ENCODE peak calls at places on chromosomes 1 and 21, in ten cellular contexts. I, A, F, L, E, S, T, J, P and C are unnamed samples.

GRCh38 chr1:2055911-2056575 is 5.8 kb downstream of the PRKCZ start:
- DNase-seq in L (no peak), J (no peak), I (no peak), P (no peak), T (no peak), F (no peak), S (no peak), E (no peak), A (no peak), C (no peak)

GRCh38 chr1:209896346-209896745 is 41.7 kb upstream of the SYT14 start:
- DNase-seq in A (no peak), S (no peak), T (no peak), E (no peak), J (no peak), L (no peak), P (no peak), F (no peak), I (no peak), C (no peak)

GRCh38 chr1:115077286-115077983 is 11.9 kb downstream of the TSPAN2 start:
- DNase-seq in F (no peak), T (no peak), P (no peak), I (no peak), J (no peak), E (no peak), S (no peak), L (no peak), A (no peak), C (no peak)

GRCh38 chr1:110070282-110070967 is at the start of gene ALX3:
- DNase-seq in F (no peak), A (no peak), T (no peak), E (no peak), P (no peak), S (no peak), L (no peak), I (no peak), J (no peak), C (no peak)

GRCh38 chr1:32703479-32704291 is 1.1 kb upstream of the SYNC start:
- DNase-seq in S (no peak), J (no peak), L (no peak), P (no peak), E (peak), F (no peak), T (no peak), I (no peak), A (no peak), C (no peak)

GRCh38 chr21:35924714-35925301 is 135.5 kb downstream of the SETD4 start:
- DNase-seq in P (no peak), L (no peak), E (no peak), T (no peak), J (no peak), I (peak), A (no peak), S (no peak), F (no peak), C (no peak)

GRCh38 chr1:198829356-198829755 is 190.5 kb downstream of the PTPRC start:
- DNase-seq in J (no peak), A (no peak), L (no peak), S (no peak), P (no peak), I (no peak), T (no peak), F (no peak), E (no peak), C (no peak)

GRCh38 chr1:60904079-60904852 is 178.1 kb upstream of the NFIA start:
- DNase-seq in P (no peak), L (no peak), I (peak), F (no peak), E (peak), S (no peak), T (no peak), J (peak), A (no peak), C (no peak)

GRCh38 chr1:180926164-180926981 is 13.7 kb downstream of the KIAA1614 start:
- DNase-seq in P (peak), A (no peak), S (no peak), I (no peak), E (no peak), T (peak), J (peak), L (no peak), F (no peak), C (no peak)

GRCh38 chr1:186082235-186082937 is 292.7 kb downstream of the TPR start:
- DNase-seq in F (peak), P (peak), E (peak), S (no peak), J (peak), I (peak), L (no peak), A (no peak), T (peak), C (peak)

GRCh38 chr1:60133848-60134247 is 60.3 kb upstream of the C1orf87 start:
- DNase-seq in T (no peak), L (no peak), S (no peak), J (no peak), I (no peak), A (no peak), F (no peak), E (no peak), P (no peak), C (no peak)